ENCODE peak calls at places on chromosome 10, in ten cellular contexts. P is stimulated activated naive B cell treated with anti-CD40 and anti-IgM and Interleukin-4, amounts not matched to agents 10 μg/mL and 1 μg/mL and 100 μg/mL, for 72 hours; J is activated T-cell treated with anti-CD3 and anti-CD28 coated beads for 1 hour; O is NCI-H2081 treated with DMSO at 0.1 percent for 48 hours; W is GM04503; S is NCI-H774; R is SJSA1; Y is activated naive CD4-positive, alpha-beta T cell treated with Interleukin-2 at 50 U/mL for 16 hours; T is AG10803; X is osteocyte. Z is an unnamed sample.

GRCh38 chr10:119761106-119761505 is 35.3 kb downstream of the INPP5F start:
- DNase-seq in P (no peak), J (no peak), O (no peak), W (peak; percentile 75), S (no peak), R (peak; percentile 68), Y (no peak), T (peak; percentile 86), X (no peak), Z (no peak)

GRCh38 chr10:5453749-5454489 is 41.6 kb downstream of the NET1 start:
- DNase-seq in P (no peak), J (no peak), O (no peak), W (no peak), S (no peak), R (no peak), Y (no peak), T (no peak), X (no peak), Z (no peak)

GRCh38 chr10:132142396-132143161 is 44.2 kb upstream of the DPYSL4 start:
- DNase-seq in P (no peak), J (peak; percentile 45), O (no peak), W (no peak), S (no peak), R (no peak), Y (peak; percentile 44), T (peak; percentile 4), X (no peak), Z (no peak)

GRCh38 chr10:125261491-125262186 is 101.3 kb upstream of the CTBP2 start:
- DNase-seq in P (no peak), J (no peak), O (no peak), W (no peak), S (no peak), R (no peak), Y (no peak), T (no peak), X (peak; percentile 51), Z (no peak)

GRCh38 chr10:92839191-92840085 is 8.9 kb upstream of the EXOC6 start:
- DNase-seq in P (no peak), J (peak; percentile 34), O (no peak), W (no peak), S (no peak), R (no peak), Y (peak; percentile 50), T (peak; percentile 12), X (no peak), Z (no peak)

GRCh38 chr10:107614939-107615665 is 450.6 kb upstream of the SORCS1 start:
- DNase-seq in P (no peak), J (no peak), O (no peak), W (no peak), S (no peak), R (peak; percentile 89), Y (no peak), T (peak; percentile 4), X (no peak), Z (no peak)

GRCh38 chr10:122331615-122332446 is 42.7 kb upstream of the PLEKHA1 start:
- DNase-seq in P (no peak), J (no peak), O (no peak), W (no peak), S (no peak), R (no peak), Y (no peak), T (no peak), X (peak; percentile 64), Z (no peak)

GRCh38 chr10:27736396-27736795 is 9.2 kb downstream of the MKX start:
- DNase-seq in P (no peak), J (no peak), O (no peak), W (no peak), S (no peak), R (no peak), Y (no peak), T (peak; percentile 83), X (no peak), Z (no peak)

GRCh38 chr10:74598891-74599566 is 227.4 kb upstream of the KAT6B start:
- DNase-seq in P (no peak), J (no peak), O (no peak), W (no peak), S (no peak), R (peak; percentile 16), Y (no peak), T (peak; percentile 20), X (no peak), Z (no peak)

GRCh38 chr10:95339863-95340262 is 49.1 kb upstream of the PDLIM1 start:
- DNase-seq in P (no peak), J (no peak), O (no peak), W (no peak), S (no peak), R (no peak), Y (no peak), T (no peak), X (no peak), Z (no peak)

GRCh38 chr10:3235996-3236510 is 63.5 kb upstream of the PITRM1 start:
- DNase-seq in P (no peak), J (no peak), O (no peak), W (no peak), S (no peak), R (no peak), Y (no peak), T (no peak), X (no peak), Z (no peak)

GRCh38 chr10:73906524-73907447 is 4.1 kb upstream of the PLAU start:
- DNase-seq in P (peak; percentile 41), J (no peak), O (no peak), W (peak; percentile 92), S (no peak), R (peak; percentile 99), Y (no peak), T (peak; percentile 98), X (peak; percentile 95), Z (no peak)

GRCh38 chr10:11885437-11886137 is 62.4 kb downstream of the PROSER2 start:
- DNase-seq in P (no peak), J (no peak), O (no peak), W (no peak), S (no peak), R (no peak), Y (no peak), T (no peak), X (no peak), Z (no peak)

GRCh38 chr10:78331391-78331922 is 297.8 kb downstream of the RPS24 start:
- DNase-seq in P (no peak), J (no peak), O (no peak), W (peak; percentile 38), S (no peak), R (peak; percentile 36), Y (no peak), T (peak; percentile 69), X (peak; percentile 53), Z (no peak)

GRCh38 chr10:43905502-43906236 is 257.0 kb upstream of the ZNF32 start:
- DNase-seq in P (no peak), J (no peak), O (no peak), W (no peak), S (no peak), R (no peak), Y (no peak), T (peak; percentile 81), X (no peak), Z (no peak)

GRCh38 chr10:120917521-120918250 is 66.5 kb downstream of the WDR11 start:
- DNase-seq in P (no peak), J (no peak), O (no peak), W (no peak), S (no peak), R (no peak), Y (no peak), T (no peak), X (no peak), Z (no peak)

GRCh38 chr10:62278461-62278910 is 9.8 kb upstream of the RTKN2 start:
- DNase-seq in P (no peak), J (no peak), O (no peak), W (peak; percentile 75), S (no peak), R (peak; percentile 22), Y (no peak), T (peak; percentile 92), X (no peak), Z (no peak)

GRCh38 chr10:123965973-123966895 is 74.6 kb upstream of the CPXM2 start:
- DNase-seq in P (no peak), J (no peak), O (no peak), W (no peak), S (no peak), R (no peak), Y (no peak), T (peak; percentile 59), X (no peak), Z (no peak)

GRCh38 chr10:34528320-34528719 is 286.8 kb downstream of the PARD3 start:
- DNase-seq in P (no peak), J (no peak), O (no peak), W (peak; percentile 90), S (no peak), R (peak; percentile 88), Y (no peak), T (peak; percentile 96), X (no peak), Z (no peak)

GRCh38 chr10:116287906-116288501 is 15.0 kb upstream of the GFRA1 start:
- DNase-seq in P (no peak), J (no peak), O (no peak), W (no peak), S (peak; percentile 9), R (peak; percentile 44), Y (no peak), T (peak; percentile 69), X (no peak), Z (no peak)

GRCh38 chr10:3195286-3195685 is 22.7 kb upstream of the PITRM1 start:
- DNase-seq in P (no peak), J (no peak), O (no peak), W (no peak), S (no peak), R (no peak), Y (no peak), T (no peak), X (no peak), Z (no peak)

GRCh38 chr10:24255907-24256306 is 47.0 kb downstream of the KIAA1217 start:
- DNase-seq in P (no peak), J (no peak), O (no peak), W (no peak), S (no peak), R (no peak), Y (no peak), T (no peak), X (no peak), Z (no peak)

GRCh38 chr10:132802694-132803320 is 16.9 kb upstream of the NKX6-2 start:
- DNase-seq in P (no peak), J (no peak), O (no peak), W (no peak), S (no peak), R (no peak), Y (no peak), T (no peak), X (no peak), Z (no peak)

GRCh38 chr10:117535045-117535751 is 7.3 kb upstream of the EMX2 start:
- DNase-seq in P (no peak), J (no peak), O (no peak), W (no peak), S (no peak), R (no peak), Y (no peak), T (no peak), X (no peak), Z (no peak)

GRCh38 chr10:88259381-88259780 is 323.7 kb downstream of the RNLS start:
- DNase-seq in P (no peak), J (no peak), O (no peak), W (no peak), S (no peak), R (no peak), Y (no peak), T (no peak), X (no peak), Z (no peak)

GRCh38 chr10:17793823-17794759 is 15.1 kb upstream of the MRC1 start:
- DNase-seq in P (no peak), J (no peak), O (peak; percentile 9), W (no peak), S (peak; percentile 28), R (no peak), Y (no peak), T (no peak), X (no peak), Z (no peak)

GRCh38 chr10:117373848-117374505 is 1.3 kb downstream of the PDZD8 start:
- DNase-seq in P (no peak), J (no peak), O (no peak), W (no peak), S (no peak), R (peak; percentile 55), Y (peak; percentile 29), T (peak; percentile 45), X (no peak), Z (no peak)

GRCh38 chr10:6151087-6151977 is 51.4 kb upstream of the PFKFB3 start:
- DNase-seq in P (no peak), J (peak; percentile 28), O (no peak), W (no peak), S (no peak), R (no peak), Y (peak; percentile 48), T (peak; percentile 61), X (no peak), Z (no peak)